ENCODE peak calls at places on chromosomes 5 and 9, in nine cellular contexts. W, N, Z, B, P, J, E, X and D are unnamed samples.

GRCh38 chr5:118984602-118985001 is 3.7 kb downstream of the DTWD2 start:
- DNase-seq in W (no peak), N (no peak), Z (peak; percentile 83), B (no peak), P (no peak), J (no peak), E (no peak), X (no peak), D (no peak)

GRCh38 chr5:124059200-124059599 is 547.2 kb downstream of the CSNK1G3 start:
- DNase-seq in W (no peak), N (no peak), Z (peak; percentile 40), B (no peak), P (no peak), J (no peak), E (no peak), X (no peak), D (no peak)

GRCh38 chr9:122186777-122187176 is 27.1 kb downstream of the MORN5 start:
- DNase-seq in W (no peak), N (no peak), Z (no peak), B (no peak), P (no peak), J (no peak), E (no peak), X (no peak), D (no peak)

GRCh38 chr5:145483211-145483610 is 351.9 kb downstream of the PRELID2 start:
- DNase-seq in W (no peak), N (no peak), Z (peak; percentile 74), B (no peak), P (no peak), J (no peak), E (no peak), X (no peak), D (no peak)

GRCh38 chr5:167839065-167839464 is 452.4 kb upstream of the WWC1 start:
- DNase-seq in W (no peak), N (no peak), Z (no peak), B (no peak), P (no peak), J (no peak), E (no peak), X (no peak), D (no peak)

GRCh38 chr5:149397530-149397929 is 18.4 kb upstream of the IL17B start:
- DNase-seq in W (no peak), N (no peak), Z (peak; percentile 79), B (no peak), P (no peak), J (no peak), E (no peak), X (no peak), D (peak; percentile 53)

GRCh38 chr9:106880863-106881262 is 17.9 kb downstream of the ZNF462 start:
- DNase-seq in W (no peak), N (peak; percentile 80), Z (peak; percentile 43), B (no peak), P (no peak), J (no peak), E (no peak), X (no peak), D (no peak)

GRCh38 chr5:132457371-132458225 is 33.0 kb downstream of the IRF1 start:
- DNase-seq in W (no peak), N (peak; percentile 91), Z (peak; percentile 67), B (no peak), P (peak; percentile 74), J (no peak), E (no peak), X (no peak), D (no peak)

GRCh38 chr5:43400082-43400481 is 12.1 kb downstream of the CCL28 start:
- DNase-seq in W (no peak), N (no peak), Z (peak; percentile 29), B (no peak), P (no peak), J (no peak), E (no peak), X (no peak), D (no peak)

GRCh38 chr9:127209948-127210621 is 54.5 kb upstream of the GARNL3 start:
- DNase-seq in W (no peak), N (no peak), Z (no peak), B (no peak), P (no peak), J (no peak), E (no peak), X (no peak), D (no peak)

GRCh38 chr5:83044941-83045340 is 32.3 kb downstream of the TMEM167A start:
- DNase-seq in W (no peak), N (no peak), Z (no peak), B (no peak), P (no peak), J (no peak), E (peak; percentile 48), X (no peak), D (no peak)

GRCh38 chr5:167982-168660 is 23.2 kb upstream of the LRRC14B start:
- DNase-seq in W (no peak), N (no peak), Z (peak; percentile 98), B (no peak), P (no peak), J (no peak), E (peak; percentile 17), X (no peak), D (no peak)

DNA sequence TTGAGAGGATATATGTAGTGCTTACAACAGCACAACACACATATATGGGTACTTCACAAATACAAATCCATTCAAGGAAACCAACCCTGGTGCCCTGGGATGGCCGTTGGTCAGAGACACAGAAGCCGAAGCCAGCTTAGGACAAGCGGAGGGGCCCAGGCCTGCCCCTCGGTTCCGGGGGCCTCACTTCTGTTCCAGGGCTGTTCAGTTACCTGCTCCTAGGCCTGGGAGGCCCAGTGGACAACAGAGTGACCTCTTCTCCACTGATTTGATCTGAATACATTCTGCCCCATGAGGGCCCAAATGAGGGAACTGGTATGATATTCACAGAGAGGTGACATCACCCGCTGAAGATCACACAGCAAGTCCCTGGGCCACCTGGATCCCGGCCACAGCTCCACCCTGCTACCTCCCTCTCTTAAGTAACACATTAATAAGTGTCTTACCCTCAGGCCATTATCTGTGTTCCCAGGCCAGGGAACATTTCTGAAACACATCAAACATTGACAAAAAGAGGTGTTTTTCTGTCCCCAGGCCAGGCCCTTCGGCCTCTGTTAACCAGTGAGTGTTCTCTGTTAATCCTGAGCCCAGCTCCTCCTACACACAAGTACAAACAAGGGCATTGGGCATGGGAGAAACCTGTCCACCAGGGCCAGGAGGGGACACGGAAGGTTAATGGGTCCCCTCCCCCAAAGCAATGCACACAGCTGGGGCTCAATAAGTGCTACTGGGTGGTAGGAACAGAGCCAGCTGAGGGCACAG is 4.5 kb upstream of the GRHPR start:
- DNase-seq in W (no peak), N (no peak), Z (no peak), B (no peak), P (no peak), J (no peak), E (no peak), X (no peak), D (peak; percentile 59)
- H3K27ac ChIP-seq in W (no peak overlapping the region), N (no peak overlapping the region), Z (no peak overlapping the region), B (no peak overlapping the region), P (no peak overlapping the region), J (no peak overlapping the region), E (no peak overlapping the region), X (no peak overlapping the region), D (no peak overlapping the region)

GRCh38 chr5:54663876-54664275 is 146.3 kb downstream of the SNX18 start:
- DNase-seq in W (no peak), N (peak; percentile 34), Z (peak; percentile 97), B (no peak), P (no peak), J (peak; percentile 39), E (no peak), X (no peak), D (peak; percentile 80)

GRCh38 chr5:54669285-54669684 is 151.7 kb downstream of the SNX18 start:
- DNase-seq in W (no peak), N (no peak), Z (peak; percentile 83), B (no peak), P (no peak), J (no peak), E (peak; percentile 45), X (no peak), D (no peak)

GRCh38 chr5:54669845-54670635 is 152.5 kb downstream of the SNX18 start:
- DNase-seq in W (no peak), N (no peak), Z (peak; percentile 17), B (no peak), P (no peak), J (no peak), E (peak; percentile 51), X (no peak), D (no peak)

GRCh38 chr5:54668096-54668495 is 150.5 kb downstream of the SNX18 start:
- DNase-seq in W (no peak), N (no peak), Z (no peak), B (no peak), P (no peak), J (no peak), E (no peak), X (no peak), D (no peak)

DNA sequence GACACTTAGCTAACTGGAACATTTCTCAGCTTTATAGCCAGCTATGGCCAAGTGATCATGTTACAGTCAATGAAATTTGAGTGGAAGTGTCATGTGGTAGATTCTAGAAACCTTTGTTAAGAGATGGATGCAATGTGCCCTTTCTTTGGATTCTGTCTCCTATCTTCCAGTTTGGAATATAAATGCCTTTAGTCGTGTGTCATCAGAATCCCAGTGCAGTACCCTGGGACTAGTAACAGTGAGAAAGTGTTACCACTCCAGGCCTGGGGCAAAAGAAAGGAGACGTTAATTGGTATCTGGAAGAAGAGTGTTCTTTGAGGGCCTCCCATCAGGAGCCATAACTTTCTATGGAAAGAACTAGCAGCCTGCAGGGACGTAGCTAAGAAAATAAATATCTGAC is 149.6 kb downstream of the SNX18 start:
- DNase-seq in W (no peak), N (no peak), Z (peak; percentile 31), B (no peak), P (no peak), J (no peak), E (no peak), X (no peak), D (no peak)
- H3K36me3 ChIP-seq in W (no peaks in the 10 kb centered on the region), N (no peaks in the 10 kb centered on the region), Z (no peaks in the 10 kb centered on the region), B (no peaks in the 10 kb centered on the region), P (no peaks in the 10 kb centered on the region), J (no peaks in the 10 kb centered on the region), E (no peaks in the 10 kb centered on the region), X (no peaks in the 10 kb centered on the region), D (no peaks in the 10 kb centered on the region)

DNA sequence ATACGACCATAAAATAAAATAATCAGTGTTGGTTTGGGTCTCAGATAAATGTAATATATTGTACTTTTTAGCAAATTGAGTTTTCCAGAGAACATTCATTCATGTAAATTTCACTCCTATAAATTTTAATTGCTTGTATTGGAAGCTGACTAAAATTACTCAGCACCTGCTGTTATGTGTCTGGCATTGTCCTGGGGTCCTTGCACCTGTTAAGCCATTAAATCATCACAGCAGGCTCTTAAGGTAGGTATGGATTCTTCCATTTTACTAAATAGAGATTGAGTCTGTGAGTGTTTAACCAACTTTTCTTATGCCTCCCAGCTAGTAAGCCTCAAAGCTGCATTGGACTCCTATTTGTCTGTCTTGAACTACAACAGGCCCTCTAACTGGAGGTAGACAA is 78.8 kb downstream of the PARP8 start:
- DNase-seq in W (no peak), N (no peak), Z (no peak), B (no peak), P (no peak), J (no peak), E (no peak), X (no peak), D (no peak)
- H3K27ac ChIP-seq in W (no peak overlapping the region), N (no peak overlapping the region), Z (no peak overlapping the region), B (peak overlapping the region; percentile 38), P (peak overlapping the region; percentile 56), J (no peak overlapping the region), E (no peak overlapping the region), X (no peak overlapping the region), D (peak overlapping the region; percentile 25)

DNA sequence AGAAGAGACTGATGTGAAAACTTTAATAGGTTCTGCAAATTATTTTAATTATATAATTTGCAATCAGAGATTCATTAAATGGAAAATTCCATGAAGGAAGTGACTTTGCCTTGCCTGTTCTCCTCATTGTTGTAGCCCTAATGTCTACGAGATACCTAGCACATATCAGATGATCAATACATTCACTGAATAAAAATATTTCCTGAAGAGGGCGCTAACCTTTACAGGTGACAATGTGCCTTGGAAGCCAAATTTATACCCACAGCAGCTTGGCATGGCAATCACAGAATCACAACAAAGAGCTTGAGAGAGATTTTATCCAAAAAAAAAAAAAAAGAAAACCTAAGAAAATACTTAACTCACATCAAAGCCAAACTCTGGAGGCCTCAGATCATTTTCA is 17.4 kb downstream of the HAUS6 start:
- DNase-seq in W (peak; percentile 22), N (no peak), Z (no peak), B (no peak), P (no peak), J (no peak), E (peak; percentile 19), X (peak; percentile 60), D (no peak)
- H3K36me3 ChIP-seq in W (peaks cover 41% of the 10 kb centered on the region), N (peaks cover 2% of the 10 kb centered on the region), Z (peaks cover 5% of the 10 kb centered on the region), B (no peaks in the 10 kb centered on the region), P (peaks cover 88% of the 10 kb centered on the region), J (peaks cover 11% of the 10 kb centered on the region), E (peaks cover 9% of the 10 kb centered on the region), X (peaks cover 20% of the 10 kb centered on the region), D (no peaks in the 10 kb centered on the region)